ENCODE peak calls at places on chromosome X, in five cellular contexts. N, I, C, O and X are unnamed samples.

GRCh38 chrX:140572724-140573123 is 67.9 kb upstream of the SOX3 start:
- DNase-seq in O (no peak), C (no peak), N (no peak), I (peak), X (peak)

GRCh38 chrX:129510331-129510730 is 13.0 kb downstream of the SMARCA1 start:
- DNase-seq in N (no peak), O (no peak), I (no peak), C (no peak), X (peak)

GRCh38 chrX:145405012-145405411 is 157.7 kb downstream of the SPANXN1 start:
- DNase-seq in C (no peak), I (peak), N (no peak), O (no peak), X (no peak)

GRCh38 chrX:54171527-54171926 is 11.5 kb downstream of the FAM120C start:
- DNase-seq in O (no peak), C (no peak), I (no peak), N (no peak), X (no peak)

GRCh38 chrX:102154900-102155805 is 624 bp downstream of the BEX5 start:
- DNase-seq in O (no peak), N (no peak), C (peak), I (no peak), X (peak)

GRCh38 chrX:21412883-21413282 is 38.7 kb downstream of the CNKSR2 start:
- DNase-seq in C (no peak), N (no peak), I (peak), O (no peak), X (no peak)

GRCh38 chrX:13857804-13858203 is 40.9 kb upstream of the GPM6B start:
- DNase-seq in N (no peak), O (no peak), C (no peak), I (no peak), X (no peak)

GRCh38 chrX:40062525-40063193 is 35.1 kb downstream of the BCOR start:
- DNase-seq in I (no peak), O (no peak), C (no peak), N (no peak), X (no peak)

GRCh38 chrX:118554511-118554910 is 58.9 kb downstream of the DOCK11 start:
- DNase-seq in I (peak), O (no peak), C (no peak), N (no peak), X (no peak)

GRCh38 chrX:21960569-21960968 is 20.1 kb downstream of the SMS start:
- DNase-seq in O (no peak), I (no peak), N (no peak), C (no peak), X (no peak)

GRCh38 chrX:118355225-118355920 is 9.5 kb downstream of the WDR44 start:
- DNase-seq in I (peak), N (no peak), C (no peak), O (no peak), X (no peak)